ENCODE peak calls at places on chromosomes 4 and X, in eight cellular contexts. Q, B, T, X, C, S, P and Z are unnamed samples.

GRCh38 chr4:174423257-174423944 is 98.9 kb downstream of the HPGD start:
- DNase-seq in Q (peak), B (peak), T (no peak), X (peak), C (no peak), S (no peak), P (peak), Z (peak)

GRCh38 chr4:60042941-60043340 is 1157.2 kb upstream of the ADGRL3 start:
- DNase-seq in Q (no peak), B (no peak), T (no peak), X (no peak), C (no peak), S (no peak), P (no peak), Z (no peak)

GRCh38 chr4:26020896-26021295 is 106.9 kb downstream of the SMIM20 start:
- DNase-seq in Q (peak), B (no peak), T (no peak), X (peak), C (no peak), S (no peak), P (peak), Z (no peak)

GRCh38 chr4:71732706-71733105 is 51.2 kb downstream of the GC start:
- DNase-seq in Q (no peak), B (no peak), T (no peak), X (peak), C (no peak), S (no peak), P (peak), Z (no peak)

GRCh38 chr4:52001616-52002015 is 18.5 kb downstream of the LRRC66 start:
- DNase-seq in Q (no peak), B (no peak), T (no peak), X (no peak), C (no peak), S (no peak), P (peak), Z (no peak)

GRCh38 chr4:161931089-161931488 is 232.7 kb downstream of the FSTL5 start:
- DNase-seq in Q (no peak), B (no peak), T (no peak), X (no peak), C (no peak), S (no peak), P (no peak), Z (no peak)

GRCh38 chrX:70171636-70172035 is 5.6 kb upstream of the DGAT2L6 start:
- DNase-seq in Q (no peak), B (no peak), T (no peak), X (no peak), C (no peak), S (no peak), P (peak), Z (no peak)

GRCh38 chr4:6475492-6476020 is 3.1 kb upstream of the PPP2R2C start:
- DNase-seq in Q (no peak), B (no peak), T (no peak), X (no peak), C (peak), S (no peak), P (no peak), Z (no peak)

GRCh38 chrX:46407753-46408130 is 137.5 kb downstream of the ZNF674 start:
- DNase-seq in Q (no peak), B (no peak), T (no peak), X (peak), C (no peak), S (no peak), P (peak), Z (no peak)

GRCh38 chr4:48635310-48635709 is 144.8 kb downstream of the FRYL start:
- DNase-seq in Q (no peak), B (no peak), T (no peak), X (peak), C (no peak), S (no peak), P (peak), Z (no peak)

GRCh38 chr4:118281611-118282442 is 71.0 kb downstream of the PRSS12 start:
- DNase-seq in Q (no peak), B (no peak), T (no peak), X (peak), C (no peak), S (no peak), P (peak), Z (no peak)

GRCh38 chr4:163959932-163960331 is 465.4 kb downstream of the TMA16 start:
- DNase-seq in Q (no peak), B (no peak), T (no peak), X (no peak), C (no peak), S (no peak), P (no peak), Z (no peak)

GRCh38 chrX:155334486-155335316 is at the start of gene CLIC2:
- DNase-seq in Q (peak), B (peak), T (peak), X (peak), C (peak), S (no peak), P (peak), Z (peak)

GRCh38 chr4:123922847-123923246 is 526.3 kb downstream of the SPRY1 start:
- DNase-seq in Q (no peak), B (no peak), T (no peak), X (peak), C (no peak), S (no peak), P (peak), Z (no peak)

GRCh38 chr4:108590776-108591175 is 29.6 kb upstream of the RPL34 start:
- DNase-seq in Q (no peak), B (no peak), T (no peak), X (no peak), C (no peak), S (no peak), P (peak), Z (no peak)

GRCh38 chr4:89469930-89470375 is 162.4 kb upstream of the GPRIN3 start:
- DNase-seq in Q (no peak), B (no peak), T (no peak), X (peak), C (no peak), S (no peak), P (peak), Z (no peak)

GRCh38 chr4:101944649-101945048 is 154.1 kb downstream of the BANK1 start:
- DNase-seq in Q (peak), B (no peak), T (no peak), X (no peak), C (no peak), S (no peak), P (peak), Z (no peak)

GRCh38 chrX:16671005-16671404 is 21.0 kb downstream of the S100G start:
- DNase-seq in Q (no peak), B (no peak), T (no peak), X (peak), C (no peak), S (no peak), P (peak), Z (no peak)

GRCh38 chrX:39633293-39633692 is 464.5 kb downstream of the BCOR start:
- DNase-seq in Q (no peak), B (no peak), T (no peak), X (no peak), C (no peak), S (no peak), P (no peak), Z (no peak)

GRCh38 chr4:89754531-89754930 is 82.4 kb downstream of the SNCA start:
- DNase-seq in Q (no peak), B (no peak), T (no peak), X (no peak), C (no peak), S (no peak), P (no peak), Z (no peak)

GRCh38 chr4:23762551-23762950 is 127.3 kb downstream of the PPARGC1A start:
- DNase-seq in Q (no peak), B (no peak), T (no peak), X (no peak), C (no peak), S (no peak), P (no peak), Z (no peak)

GRCh38 chrX:153560466-153560865 is 38.5 kb downstream of the CCNQ start:
- DNase-seq in Q (no peak), B (no peak), T (no peak), X (no peak), C (no peak), S (no peak), P (no peak), Z (no peak)

GRCh38 chrX:53435997-53436396 is 1.8 kb upstream of the HSD17B10 start:
- DNase-seq in Q (peak), B (peak), T (peak), X (peak), C (peak), S (peak), P (peak), Z (no peak)

GRCh38 chr4:37066149-37066548 is 178.4 kb upstream of the NWD2 start:
- DNase-seq in Q (no peak), B (no peak), T (no peak), X (no peak), C (no peak), S (no peak), P (no peak), Z (no peak)

GRCh38 chr4:54587516-54587915 is 70.2 kb upstream of the KIT start:
- DNase-seq in Q (no peak), B (no peak), T (no peak), X (no peak), C (no peak), S (no peak), P (no peak), Z (no peak)

DNA sequence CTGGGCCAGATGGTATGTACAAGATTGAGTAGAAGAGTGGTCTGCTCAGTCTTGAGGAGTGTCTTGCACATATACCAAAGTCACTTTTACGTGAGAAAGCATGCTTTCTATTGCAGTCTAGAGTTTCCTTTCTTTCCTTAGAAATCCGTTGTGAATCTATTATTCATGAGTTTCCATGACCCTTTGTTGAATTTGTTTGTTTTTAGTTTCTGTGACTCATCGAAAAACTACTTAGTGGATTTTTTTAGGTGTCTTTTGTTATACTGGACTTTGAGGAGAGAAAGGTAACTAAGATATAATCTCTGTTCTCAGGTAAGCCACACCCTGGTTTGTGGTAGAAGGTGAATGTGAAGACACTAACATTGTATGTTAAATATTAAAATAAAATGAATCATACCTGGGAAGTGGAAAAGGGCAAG is 23.0 kb downstream of the GALNT7 start:
- DNase-seq in Q (no peak), B (no peak), T (no peak), X (peak), C (no peak), S (no peak), P (peak), Z (no peak)
- H3K27ac ChIP-seq in Q (no peak), B (peak), T (no peak), X (peak), C (no peak), S (no peak), P (no peak), Z (no peak)

GRCh38 chr4:166432125-166432524 is 559.1 kb downstream of the TLL1 start:
- DNase-seq in Q (no peak), B (no peak), T (no peak), X (no peak), C (no peak), S (no peak), P (no peak), Z (no peak)
- H3K27ac ChIP-seq in Q (no peak), B (no peak), T (no peak), X (no peak), C (no peak), S (no peak), P (no peak), Z (no peak)

GRCh38 chr4:16225996-16226815 is at the start of gene TAPT1:
- DNase-seq in Q (peak), B (peak), T (peak), X (peak), C (peak), S (peak), P (peak), Z (peak)

GRCh38 chr4:16224669-16225068 is 1.6 kb downstream of the TAPT1 start:
- DNase-seq in Q (no peak), B (no peak), T (no peak), X (no peak), C (no peak), S (no peak), P (no peak), Z (no peak)

GRCh38 chr4:16226816-16227461 is 668 bp upstream of the TAPT1 start:
- DNase-seq in Q (peak), B (peak), T (peak), X (peak), C (peak), S (peak), P (no peak), Z (peak)

GRCh38 chr4:16225139-16225538 is 1.1 kb downstream of the TAPT1 start:
- DNase-seq in Q (no peak), B (no peak), T (no peak), X (peak), C (no peak), S (no peak), P (peak), Z (no peak)

GRCh38 chr4:16225681-16225995 is 633 bp downstream of the TAPT1 start:
- DNase-seq in Q (no peak), B (no peak), T (no peak), X (peak), C (no peak), S (no peak), P (no peak), Z (no peak)
- H3K27ac ChIP-seq in Q (peak), B (peak), T (peak), X (peak), C (peak), S (peak), P (peak), Z (peak)

DNA sequence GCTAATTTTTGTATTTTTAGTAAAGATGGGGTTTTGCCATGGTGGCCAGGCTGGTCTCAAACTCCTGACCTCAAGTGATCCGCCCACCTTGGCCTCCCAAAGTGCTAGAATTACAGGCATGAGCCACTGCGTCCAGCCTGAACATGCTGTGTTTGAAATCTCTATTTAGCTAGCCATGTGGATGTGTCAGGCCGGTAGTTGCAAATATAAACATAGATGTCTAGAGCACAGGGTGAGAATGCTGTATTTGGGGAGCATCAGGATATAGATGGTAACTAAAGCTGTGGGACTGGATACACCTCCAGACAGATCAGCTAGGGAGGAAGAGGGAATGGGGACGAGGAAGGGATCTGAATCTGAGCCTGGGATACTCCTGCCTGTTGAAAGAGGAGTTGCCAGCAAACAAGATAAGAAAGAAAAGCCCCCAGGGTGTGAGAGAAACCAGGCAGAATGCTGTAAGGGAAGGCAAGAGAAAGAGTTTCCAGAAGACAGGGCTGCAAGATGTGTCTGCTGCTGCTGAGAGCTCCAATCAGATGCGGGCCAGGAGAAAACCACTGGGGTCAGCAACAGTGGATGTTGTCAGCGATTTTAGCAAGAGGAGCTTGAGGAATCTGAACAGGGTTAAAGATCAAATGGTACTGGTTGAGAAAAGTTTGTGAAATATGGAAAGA is 177.4 kb downstream of the PALLD start:
- DNase-seq in Q (no peak), B (no peak), T (no peak), X (no peak), C (no peak), S (no peak), P (peak), Z (no peak)
- H3K27ac ChIP-seq in Q (no peak), B (no peak), T (no peak), X (no peak), C (no peak), S (no peak), P (peak), Z (peak)

GRCh38 chr4:73904491-73904890 is 35.3 kb downstream of the CXCL1 start:
- DNase-seq in Q (no peak), B (no peak), T (peak), X (no peak), C (no peak), S (no peak), P (no peak), Z (no peak)
- H3K27ac ChIP-seq in Q (no peak), B (no peak), T (no peak), X (no peak), C (no peak), S (no peak), P (no peak), Z (no peak)

GRCh38 chrX:114841051-114841450 is 176.4 kb downstream of the IL13RA2 start:
- DNase-seq in Q (no peak), B (no peak), T (no peak), X (no peak), C (no peak), S (no peak), P (peak), Z (no peak)

DNA sequence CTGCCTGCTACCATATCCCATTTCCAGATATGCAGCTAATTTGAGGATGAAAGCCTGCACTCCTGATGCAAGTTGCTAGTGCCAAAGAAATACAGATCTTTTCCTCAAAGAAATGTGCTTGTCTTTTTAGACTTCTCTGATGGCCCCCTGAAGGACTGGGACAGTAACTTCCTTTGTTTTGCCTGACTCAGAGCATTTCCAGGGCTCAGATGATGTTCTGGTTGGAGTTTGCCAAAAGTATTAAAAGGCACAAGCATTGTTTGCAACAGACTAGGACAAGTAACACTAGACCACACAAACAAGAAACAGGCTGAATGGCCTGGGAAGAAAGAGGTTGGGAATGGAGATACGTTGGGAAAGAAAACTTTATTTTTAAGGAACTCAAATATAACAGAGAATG is 175.2 kb downstream of the IL13RA2 start:
- DNase-seq in Q (no peak), B (no peak), T (no peak), X (no peak), C (no peak), S (no peak), P (no peak), Z (no peak)
- H3K27ac ChIP-seq in Q (no peak), B (no peak), T (no peak), X (no peak), C (no peak), S (no peak), P (no peak), Z (no peak)

DNA sequence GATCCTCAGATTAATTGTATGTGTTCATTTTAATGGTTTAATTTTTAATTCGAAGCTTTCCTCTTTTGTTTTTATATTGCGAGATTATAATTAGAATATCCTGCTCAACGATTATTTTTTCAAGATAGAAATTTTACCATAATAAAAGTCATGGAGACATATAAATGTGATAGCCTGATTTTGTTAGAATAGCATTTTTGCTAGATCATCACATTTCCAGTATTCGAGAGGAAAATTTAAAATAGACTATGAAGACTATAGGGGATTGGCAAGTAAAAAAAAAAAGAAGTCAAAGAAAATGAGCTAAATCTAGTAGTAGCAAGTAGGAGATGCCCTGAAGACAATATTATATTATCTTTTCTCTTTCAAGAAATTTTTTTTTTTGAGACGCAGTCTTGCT is 60.6 kb downstream of the TENM3 start:
- DNase-seq in Q (no peak), B (no peak), T (no peak), X (no peak), C (no peak), S (no peak), P (no peak), Z (no peak)
- H3K27ac ChIP-seq in Q (no peak), B (no peak), T (no peak), X (no peak), C (no peak), S (no peak), P (no peak), Z (no peak)

GRCh38 chr4:7807351-7807921 is 132.2 kb downstream of the AFAP1 start:
- DNase-seq in Q (no peak), B (no peak), T (peak), X (peak), C (peak), S (no peak), P (no peak), Z (no peak)
- H3K27ac ChIP-seq in Q (peak), B (peak), T (peak), X (peak), C (peak), S (no peak), P (peak), Z (peak)